ENCODE peak calls at places on chromosomes 13 and 19, in ten cellular contexts. One of them, this sample, is unnamed.

GRCh38 chr19:10747271-10747670 is 29.4 kb downstream of the DNM2 start:
- DNase-seq in SHP77: no peak
- DNase-seq in activated naive CD8-positive, alpha-beta T cell treated with anti-CD3 and anti-CD28 coated beads for 36 hours: no peak
- DNase-seq in PC-3: peak
- DNase-seq in lung microvascular endothelial cell: no peak
- DNase-seq in posterior cingulate gyrus: no peak
- DNase-seq in fibroblast of the conjunctiva: no peak
- DNase-seq in GM04504: no peak
- DNase-seq in neural crest cell: no peak
- DNase-seq in AG08396: no peak
- DNase-seq in this sample: no peak

GRCh38 chr13:30338952-30339351 is 31.6 kb upstream of the KATNAL1 start:
- DNase-seq in SHP77: no peak
- DNase-seq in activated naive CD8-positive, alpha-beta T cell treated with anti-CD3 and anti-CD28 coated beads for 36 hours: no peak
- DNase-seq in PC-3: no peak
- DNase-seq in lung microvascular endothelial cell: no peak
- DNase-seq in posterior cingulate gyrus: no peak
- DNase-seq in fibroblast of the conjunctiva: no peak
- DNase-seq in GM04504: no peak
- DNase-seq in neural crest cell: no peak
- DNase-seq in AG08396: no peak
- DNase-seq in this sample: no peak

GRCh38 chr19:16327911-16328823 is 3.5 kb downstream of the KLF2 start:
- DNase-seq in SHP77: no peak
- DNase-seq in activated naive CD8-positive, alpha-beta T cell treated with anti-CD3 and anti-CD28 coated beads for 36 hours: peak
- DNase-seq in PC-3: no peak
- DNase-seq in lung microvascular endothelial cell: peak
- DNase-seq in posterior cingulate gyrus: no peak
- DNase-seq in fibroblast of the conjunctiva: peak
- DNase-seq in GM04504: peak
- DNase-seq in neural crest cell: no peak
- DNase-seq in AG08396: peak
- DNase-seq in this sample: no peak

GRCh38 chr19:5150331-5150901 is 181.5 kb downstream of the KDM4B start:
- DNase-seq in SHP77: no peak
- DNase-seq in activated naive CD8-positive, alpha-beta T cell treated with anti-CD3 and anti-CD28 coated beads for 36 hours: no peak
- DNase-seq in PC-3: no peak
- DNase-seq in lung microvascular endothelial cell: no peak
- DNase-seq in posterior cingulate gyrus: no peak
- DNase-seq in fibroblast of the conjunctiva: no peak
- DNase-seq in GM04504: no peak
- DNase-seq in neural crest cell: no peak
- DNase-seq in AG08396: no peak
- DNase-seq in this sample: no peak

GRCh38 chr13:98315466-98315865 is 138.4 kb upstream of the RNF113B start:
- DNase-seq in SHP77: no peak
- DNase-seq in activated naive CD8-positive, alpha-beta T cell treated with anti-CD3 and anti-CD28 coated beads for 36 hours: no peak
- DNase-seq in PC-3: no peak
- DNase-seq in lung microvascular endothelial cell: peak
- DNase-seq in posterior cingulate gyrus: peak
- DNase-seq in fibroblast of the conjunctiva: no peak
- DNase-seq in GM04504: peak
- DNase-seq in neural crest cell: no peak
- DNase-seq in AG08396: no peak
- DNase-seq in this sample: no peak

GRCh38 chr19:7976461-7976860 is 29.0 kb downstream of the ELAVL1 start:
- DNase-seq in SHP77: no peak
- DNase-seq in activated naive CD8-positive, alpha-beta T cell treated with anti-CD3 and anti-CD28 coated beads for 36 hours: no peak
- DNase-seq in PC-3: no peak
- DNase-seq in lung microvascular endothelial cell: no peak
- DNase-seq in posterior cingulate gyrus: no peak
- DNase-seq in fibroblast of the conjunctiva: no peak
- DNase-seq in GM04504: no peak
- DNase-seq in neural crest cell: no peak
- DNase-seq in AG08396: no peak
- DNase-seq in this sample: no peak

GRCh38 chr13:70890289-70890688 is 782.0 kb upstream of the KLHL1 start:
- DNase-seq in SHP77: no peak
- DNase-seq in activated naive CD8-positive, alpha-beta T cell treated with anti-CD3 and anti-CD28 coated beads for 36 hours: no peak
- DNase-seq in PC-3: peak
- DNase-seq in lung microvascular endothelial cell: no peak
- DNase-seq in posterior cingulate gyrus: no peak
- DNase-seq in fibroblast of the conjunctiva: no peak
- DNase-seq in GM04504: no peak
- DNase-seq in neural crest cell: no peak
- DNase-seq in AG08396: no peak
- DNase-seq in this sample: no peak

GRCh38 chr19:37221136-37221535 is 3.1 kb downstream of the ZNF383 start:
- DNase-seq in SHP77: no peak
- DNase-seq in activated naive CD8-positive, alpha-beta T cell treated with anti-CD3 and anti-CD28 coated beads for 36 hours: no peak
- DNase-seq in PC-3: no peak
- DNase-seq in lung microvascular endothelial cell: no peak
- DNase-seq in posterior cingulate gyrus: no peak
- DNase-seq in fibroblast of the conjunctiva: no peak
- DNase-seq in GM04504: no peak
- DNase-seq in neural crest cell: no peak
- DNase-seq in AG08396: no peak
- DNase-seq in this sample: no peak